ENCODE peak calls at places on chromosomes 11 and 22, in four cellular contexts. One of them, this sample, is unnamed. For H3K4me1 and H3K9me3, the result is how much of the 10 kb centered on the place peaks cover.

GRCh38 chr22:44201556-44202129 is 20.9 kb downstream of the PARVG start:
- DNase-seq in PC-9: no peak
- DNase-seq in tibial nerve: no peak
- DNase-seq in cardiac muscle cell: no peak
- DNase-seq in this sample: peak

GRCh38 chr11:100574894-100575769 is 112.0 kb upstream of the ARHGAP42 start:
- DNase-seq in PC-9: no peak
- DNase-seq in tibial nerve: no peak
- DNase-seq in cardiac muscle cell: peak
- DNase-seq in this sample: no peak

GRCh38 chr11:119694334-119694733 is 34.7 kb downstream of the NECTIN1 start:
- DNase-seq in cardiac muscle cell: no peak
- DNase-seq in PC-9: peak
- DNase-seq in tibial nerve: no peak
- DNase-seq in this sample: no peak

GRCh38 chr11:31796523-31797226 is 14.4 kb downstream of the PAX6 start:
- DNase-seq in tibial nerve: no peak
- DNase-seq in cardiac muscle cell: no peak
- DNase-seq in PC-9: no peak
- DNase-seq in this sample: peak

GRCh38 chr22:25706197-25706596 is 35.8 kb upstream of the MYO18B start:
- DNase-seq in tibial nerve: no peak
- DNase-seq in cardiac muscle cell: no peak
- DNase-seq in PC-9: no peak
- DNase-seq in this sample: no peak

GRCh38 chr11:45446426-45446825 is 160.3 kb upstream of the SYT13 start:
- DNase-seq in cardiac muscle cell: no peak
- DNase-seq in PC-9: no peak
- DNase-seq in tibial nerve: no peak
- DNase-seq in this sample: no peak

GRCh38 chr11:102111787-102112653 is 1.8 kb downstream of the YAP1 start:
- DNase-seq in PC-9: peak
- DNase-seq in tibial nerve: peak
- DNase-seq in cardiac muscle cell: peak
- DNase-seq in this sample: no peak

GRCh38 chr11:93921695-93922468 is 71.5 kb upstream of the VSTM5 start:
- DNase-seq in PC-9: peak
- DNase-seq in cardiac muscle cell: peak
- DNase-seq in tibial nerve: no peak
- DNase-seq in this sample: no peak

GRCh38 chr11:61706452-61707400 is 26.5 kb downstream of the DAGLA start:
- DNase-seq in cardiac muscle cell: peak
- DNase-seq in PC-9: no peak
- DNase-seq in tibial nerve: no peak
- DNase-seq in this sample: no peak

GRCh38 chr11:65578134-65578533 is 2.3 kb downstream of the EHBP1L1 start:
- DNase-seq in tibial nerve: no peak
- DNase-seq in cardiac muscle cell: no peak
- DNase-seq in PC-9: no peak
- DNase-seq in this sample: no peak
- H3K4me1 ChIP-seq in tibial nerve: under half
- H3K4me1 ChIP-seq in cardiac muscle cell: under half
- H3K4me1 ChIP-seq in PC-9: under half
- H3K4me1 ChIP-seq in this sample: under half

GRCh38 chr22:47308886-47309285 is 546.4 kb downstream of the TBC1D22A start:
- DNase-seq in cardiac muscle cell: no peak
- DNase-seq in tibial nerve: no peak
- DNase-seq in PC-9: no peak
- DNase-seq in this sample: no peak
- H3K9me3 ChIP-seq in cardiac muscle cell: under half
- H3K9me3 ChIP-seq in tibial nerve: under half
- H3K9me3 ChIP-seq in PC-9: under half
- H3K9me3 ChIP-seq in this sample: under half

DNA sequence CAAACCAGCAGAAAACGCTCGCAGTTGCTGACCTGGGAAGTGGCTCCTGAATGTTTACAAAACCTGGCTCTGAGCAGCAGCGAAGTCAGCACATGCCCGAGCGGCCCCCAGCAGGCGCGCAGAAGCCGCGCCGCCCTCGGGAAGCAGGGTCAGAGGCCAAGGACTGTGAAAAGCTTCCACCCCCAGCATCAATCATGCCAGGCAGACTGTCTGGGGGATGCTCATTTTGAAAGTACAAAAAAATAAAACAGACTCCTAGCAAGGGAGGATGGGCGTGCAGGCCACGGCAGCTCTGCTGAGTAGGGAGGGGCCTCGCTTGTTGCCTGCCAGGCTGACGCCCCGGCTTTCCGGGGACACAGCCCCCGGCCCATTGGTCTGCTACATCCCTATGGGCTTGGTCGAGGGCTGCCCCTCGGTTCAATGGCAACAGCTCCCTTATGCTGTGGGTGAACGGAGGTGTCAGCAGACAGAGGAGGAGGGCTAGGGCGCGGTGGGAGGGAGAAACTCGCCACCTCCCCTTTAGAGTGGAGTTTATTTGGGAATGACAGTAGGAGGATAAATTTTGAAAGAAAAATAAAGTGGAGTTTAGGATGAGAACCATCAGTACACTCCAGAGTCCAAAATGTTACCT is 37.7 kb upstream of the GNB1L start:
- DNase-seq in PC-9: no peak
- DNase-seq in cardiac muscle cell: no peak
- DNase-seq in tibial nerve: no peak
- DNase-seq in this sample: no peak
- H3K4me3 ChIP-seq in PC-9: no peak
- H3K4me3 ChIP-seq in cardiac muscle cell: no peak
- H3K4me3 ChIP-seq in tibial nerve: no peak
- H3K4me3 ChIP-seq in this sample: no peak

DNA sequence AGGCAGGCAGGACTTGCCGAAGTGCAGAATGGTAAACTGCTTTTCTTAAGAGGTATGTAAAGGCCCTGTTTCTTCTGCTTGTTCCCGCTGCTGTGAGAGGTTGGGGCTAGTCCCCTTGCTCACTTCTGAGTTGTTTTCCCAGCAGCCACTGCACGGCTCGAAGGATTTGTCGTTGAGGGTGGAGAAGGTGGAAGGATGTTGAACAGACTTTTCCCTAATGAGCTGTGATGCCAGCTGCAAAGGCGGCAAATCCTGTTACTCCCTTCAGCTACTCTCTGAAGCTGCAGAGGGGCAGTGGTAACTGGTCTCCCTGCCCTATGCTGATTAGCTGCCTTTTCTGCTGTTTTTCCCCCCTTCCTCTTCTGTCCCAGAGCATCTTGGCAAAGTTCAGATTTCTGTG is 90.4 kb upstream of the SLC25A18 start:
- DNase-seq in cardiac muscle cell: peak
- DNase-seq in tibial nerve: no peak
- DNase-seq in PC-9: no peak
- DNase-seq in this sample: no peak
- H3K4me1 ChIP-seq in cardiac muscle cell: under half
- H3K4me1 ChIP-seq in tibial nerve: under half
- H3K4me1 ChIP-seq in PC-9: under half
- H3K4me1 ChIP-seq in this sample: under half

DNA sequence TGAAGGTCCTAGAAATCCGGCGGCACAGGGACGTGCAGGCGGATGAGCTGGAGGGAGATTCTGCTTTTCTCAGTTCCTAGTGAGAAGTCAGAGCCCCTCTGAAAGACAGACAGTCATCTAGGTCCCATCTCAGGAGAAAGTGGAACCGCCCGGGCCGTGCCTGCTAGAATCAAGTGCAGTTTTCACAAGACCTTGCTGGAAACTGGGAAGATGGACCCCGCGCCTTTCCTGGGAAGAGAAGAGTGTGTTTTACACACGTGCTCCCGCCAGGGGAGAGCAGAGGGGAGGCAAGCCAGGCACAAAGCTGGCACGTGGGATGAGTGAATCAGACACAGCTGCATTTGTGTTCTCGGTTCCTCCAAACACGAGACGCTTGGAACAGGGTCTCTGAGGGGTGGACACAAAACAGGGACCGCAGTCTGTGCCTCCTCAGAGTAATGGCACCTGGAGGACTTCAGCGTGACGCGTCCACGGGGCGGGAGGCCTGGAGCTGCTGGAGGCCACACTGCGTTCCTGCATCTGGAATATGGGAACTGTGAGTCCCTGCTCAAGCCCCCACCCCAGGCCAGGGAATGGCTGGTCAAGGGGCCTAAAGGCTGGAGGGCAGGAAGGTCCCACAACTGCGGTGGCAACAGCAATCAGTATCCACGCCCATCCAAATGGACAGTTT is 218.3 kb downstream of the BRD1 start:
- DNase-seq in cardiac muscle cell: no peak
- DNase-seq in tibial nerve: no peak
- DNase-seq in PC-9: no peak
- DNase-seq in this sample: peak
- H3K9me3 ChIP-seq in cardiac muscle cell: under half
- H3K9me3 ChIP-seq in tibial nerve: under half
- H3K9me3 ChIP-seq in PC-9: under half
- H3K9me3 ChIP-seq in this sample: under half

GRCh38 chr11:110091995-110092576 is 1.1 kb upstream of the ZC3H12C start:
- DNase-seq in PC-9: no peak
- DNase-seq in cardiac muscle cell: no peak
- DNase-seq in tibial nerve: no peak
- DNase-seq in this sample: no peak

GRCh38 chr11:110093407-110094297 is 460 bp downstream of the ZC3H12C start:
- DNase-seq in cardiac muscle cell: peak
- DNase-seq in PC-9: peak
- DNase-seq in tibial nerve: peak
- DNase-seq in this sample: peak

GRCh38 chr11:110094298-110095073 is 1.3 kb downstream of the ZC3H12C start:
- DNase-seq in cardiac muscle cell: no peak
- DNase-seq in PC-9: no peak
- DNase-seq in tibial nerve: no peak
- DNase-seq in this sample: no peak

GRCh38 chr11:110090466-110091026 is 2.6 kb upstream of the ZC3H12C start:
- DNase-seq in cardiac muscle cell: no peak
- DNase-seq in PC-9: no peak
- DNase-seq in tibial nerve: no peak
- DNase-seq in this sample: no peak

GRCh38 chr11:110092577-110093406 is at the start of gene ZC3H12C:
- DNase-seq in cardiac muscle cell: peak
- DNase-seq in PC-9: peak
- DNase-seq in tibial nerve: peak
- DNase-seq in this sample: peak
- H3K4me3 ChIP-seq in cardiac muscle cell: peak
- H3K4me3 ChIP-seq in PC-9: peak
- H3K4me3 ChIP-seq in tibial nerve: peak
- H3K4me3 ChIP-seq in this sample: peak

DNA sequence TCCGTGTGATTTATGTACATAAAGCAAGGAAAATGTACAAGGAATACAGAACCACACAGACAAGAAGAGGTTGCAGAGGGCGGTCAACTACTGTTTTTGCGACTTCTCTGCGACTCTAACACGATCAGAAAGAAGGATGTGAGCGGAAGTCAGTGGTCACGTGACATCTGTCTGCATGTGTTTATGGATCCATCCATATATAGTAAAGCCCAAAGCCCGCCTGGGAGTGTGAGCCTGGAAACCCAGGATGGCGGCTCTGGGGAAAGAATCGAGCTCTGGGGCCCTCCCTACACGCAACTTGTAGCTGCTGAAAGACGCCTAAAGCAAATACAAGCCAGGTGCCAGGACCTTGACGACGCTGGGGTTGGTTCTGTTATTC is 8.8 kb downstream of the OSBPL5 start:
- DNase-seq in cardiac muscle cell: no peak
- DNase-seq in tibial nerve: no peak
- DNase-seq in PC-9: no peak
- DNase-seq in this sample: peak
- H3K4me1 ChIP-seq in cardiac muscle cell: half or more
- H3K4me1 ChIP-seq in tibial nerve: half or more
- H3K4me1 ChIP-seq in PC-9: under half
- H3K4me1 ChIP-seq in this sample: under half

GRCh38 chr22:49092751-49093150 is 734.9 kb downstream of the BRD1 start:
- DNase-seq in PC-9: no peak
- DNase-seq in tibial nerve: no peak
- DNase-seq in cardiac muscle cell: no peak
- DNase-seq in this sample: peak
- H3K9me3 ChIP-seq in PC-9: under half
- H3K9me3 ChIP-seq in tibial nerve: under half
- H3K9me3 ChIP-seq in cardiac muscle cell: under half
- H3K9me3 ChIP-seq in this sample: under half